ENCODE peak calls at places on chromosomes 12 and 14, in five cellular contexts. One of them, this sample, is unnamed.
A peak's percentile ranks its signal among the peaks of the same experiment; 100 is the strongest.

GRCh38 chr14:99720941-99721791 is 37.1 kb downstream of the CYP46A1 start:
- DNase-seq in HepG2: no peak
- DNase-seq in K562: no peak
- DNase-seq in GM12878: no peak
- DNase-seq in GM12891: no peak
- DNase-seq in this sample: no peak

GRCh38 chr14:100165376-100165775 is 5.9 kb upstream of the DEGS2 start:
- DNase-seq in HepG2: no peak
- DNase-seq in GM12891: no peak
- DNase-seq in K562: no peak
- DNase-seq in GM12878: no peak
- DNase-seq in this sample: no peak

GRCh38 chr12:68080577-68080976 is 79.0 kb downstream of the IFNG start:
- DNase-seq in HepG2: no peak
- DNase-seq in K562: no peak
- DNase-seq in GM12891: no peak
- DNase-seq in GM12878: no peak
- DNase-seq in this sample: no peak

GRCh38 chr14:101404426-101405170 is 156.7 kb upstream of the DIO3 start:
- DNase-seq in GM12891: no peak
- DNase-seq in K562: no peak
- DNase-seq in GM12878: no peak
- DNase-seq in HepG2: no peak
- DNase-seq in this sample: no peak

GRCh38 chr12:124498870-124499753 is 68.3 kb downstream of the NCOR2 start:
- DNase-seq in GM12878: no peak
- DNase-seq in HepG2: no peak
- DNase-seq in K562: no peak
- DNase-seq in GM12891: no peak
- DNase-seq in this sample: no peak

GRCh38 chr12:100799770-100800169 is 5.2 kb downstream of the ANO4 start:
- DNase-seq in HepG2: no peak
- DNase-seq in GM12878: no peak
- DNase-seq in K562: no peak
- DNase-seq in GM12891: no peak
- DNase-seq in this sample: no peak

GRCh38 chr12:57223191-57224165 is 6.0 kb upstream of the SHMT2 start:
- DNase-seq in K562: no peak
- DNase-seq in GM12891: no peak
- DNase-seq in HepG2: no peak
- DNase-seq in GM12878: no peak
- DNase-seq in this sample: no peak

GRCh38 chr12:54431911-54432814 is 13.1 kb upstream of the ITGA5 start:
- DNase-seq in K562: peak; percentile 71
- DNase-seq in HepG2: no peak
- DNase-seq in GM12891: no peak
- DNase-seq in GM12878: no peak
- DNase-seq in this sample: no peak

GRCh38 chr12:57127101-57127709 is 1.1 kb upstream of the LRP1 start:
- DNase-seq in K562: peak; percentile 73
- DNase-seq in GM12878: no peak
- DNase-seq in HepG2: peak; percentile 84
- DNase-seq in GM12891: no peak
- DNase-seq in this sample: no peak

GRCh38 chr14:101076451-101077220 is 173.1 kb upstream of the RTL1 start:
- DNase-seq in GM12878: no peak
- DNase-seq in HepG2: no peak
- DNase-seq in K562: no peak
- DNase-seq in GM12891: no peak
- DNase-seq in this sample: no peak

GRCh38 chr14:62696261-62696968 is 348.8 kb downstream of the KCNH5 start:
- DNase-seq in GM12891: no peak
- DNase-seq in GM12878: no peak
- DNase-seq in HepG2: peak; percentile 61
- DNase-seq in K562: no peak
- DNase-seq in this sample: no peak

GRCh38 chr12:68334136-68334535 is 2.0 kb upstream of the MDM1 start:
- DNase-seq in GM12891: no peak
- DNase-seq in HepG2: no peak
- DNase-seq in GM12878: peak; percentile 45
- DNase-seq in K562: no peak
- DNase-seq in this sample: no peak

GRCh38 chr12:11827096-11827841 is 177.8 kb downstream of the ETV6 start:
- DNase-seq in GM12891: no peak
- DNase-seq in HepG2: no peak
- DNase-seq in GM12878: no peak
- DNase-seq in K562: peak; percentile 11
- DNase-seq in this sample: no peak

GRCh38 chr12:27973487-27973890 is 956 bp upstream of the PTHLH start:
- DNase-seq in K562: no peak
- DNase-seq in GM12891: no peak
- DNase-seq in HepG2: no peak
- DNase-seq in GM12878: no peak
- DNase-seq in this sample: no peak

GRCh38 chr12:70962226-70962794 is 41.8 kb upstream of the PTPRR start:
- DNase-seq in HepG2: no peak
- DNase-seq in K562: no peak
- DNase-seq in GM12878: no peak
- DNase-seq in GM12891: no peak
- DNase-seq in this sample: no peak

GRCh38 chr12:107459649-107460048 is 225.9 kb upstream of the PWP1 start:
- DNase-seq in GM12878: no peak
- DNase-seq in GM12891: no peak
- DNase-seq in HepG2: no peak
- DNase-seq in K562: no peak
- DNase-seq in this sample: no peak

GRCh38 chr12:10113085-10113484 is 14.3 kb upstream of the CLEC1A start:
- DNase-seq in GM12878: no peak
- DNase-seq in HepG2: no peak
- DNase-seq in K562: no peak
- DNase-seq in GM12891: no peak
- DNase-seq in this sample: no peak

GRCh38 chr14:93906341-93907329 is 20.5 kb upstream of the FAM181A start:
- DNase-seq in GM12878: no peak
- DNase-seq in HepG2: peak; percentile 59
- DNase-seq in GM12891: peak; percentile 77
- DNase-seq in K562: peak; percentile 60
- DNase-seq in this sample: peak; percentile 73

GRCh38 chr12:119180380-119181040 is 1.8 kb downstream of the HSPB8 start:
- DNase-seq in GM12891: no peak
- DNase-seq in HepG2: no peak
- DNase-seq in K562: peak; percentile 20
- DNase-seq in GM12878: no peak
- DNase-seq in this sample: no peak

GRCh38 chr12:72448089-72448488 is 175.9 kb downstream of the TRHDE start:
- DNase-seq in GM12891: no peak
- DNase-seq in GM12878: no peak
- DNase-seq in K562: no peak
- DNase-seq in HepG2: no peak
- DNase-seq in this sample: no peak

GRCh38 chr12:16603265-16603915 is 2.6 kb downstream of the LMO3 start:
- DNase-seq in GM12878: no peak
- DNase-seq in GM12891: no peak
- DNase-seq in HepG2: no peak
- DNase-seq in K562: no peak
- DNase-seq in this sample: no peak

DNA sequence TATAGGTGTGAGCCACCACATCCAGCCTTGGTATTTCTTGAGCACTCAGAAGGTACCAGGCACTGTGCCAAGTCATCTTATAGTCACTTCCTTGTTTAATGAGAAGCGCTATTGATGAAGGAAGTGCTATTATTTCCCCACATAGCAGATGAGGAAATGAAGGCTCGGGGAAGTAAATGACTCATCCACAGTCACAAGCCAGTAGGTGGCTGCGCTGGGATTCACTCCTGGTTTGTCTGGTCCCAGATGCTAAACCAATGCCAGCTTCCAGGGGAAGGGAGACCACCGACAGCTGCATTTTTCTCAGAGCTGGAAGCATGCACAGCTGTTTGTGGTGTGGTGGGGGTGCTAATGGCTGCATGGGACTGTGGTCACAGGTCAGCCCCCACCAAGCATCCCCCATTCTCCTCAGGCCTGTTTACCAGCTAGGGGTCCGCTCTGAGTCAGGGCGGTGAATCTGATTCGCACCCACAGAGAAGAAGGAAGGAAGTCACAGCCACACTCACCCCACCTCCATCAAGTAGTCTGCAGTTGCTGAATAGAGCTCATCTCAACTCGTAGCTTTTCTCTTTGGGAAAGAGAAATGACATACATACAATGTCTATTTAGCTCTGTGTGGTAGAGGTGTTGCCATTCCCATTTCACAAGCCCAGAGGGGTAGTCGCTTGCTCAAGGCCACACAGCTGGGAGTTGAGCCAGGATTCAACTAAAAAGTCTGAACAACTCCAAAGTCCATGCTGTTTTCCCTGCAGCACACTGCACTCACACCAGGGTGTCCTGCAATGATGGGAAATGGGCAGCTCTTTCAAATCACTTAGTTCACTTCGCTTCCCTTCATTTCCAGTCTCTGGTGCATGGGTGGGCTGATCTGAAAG is 6.3 kb upstream of the LTBP2 start:
- DNase-seq in GM12891: no peak
- DNase-seq in HepG2: peak; percentile 90
- DNase-seq in K562: no peak
- DNase-seq in GM12878: no peak
- DNase-seq in this sample: no peak
- TF ChIP-seq POLR2A in GM12891: no peak
- TF ChIP-seq POLR2A in HepG2: no peak
- TF ChIP-seq POLR2A in K562: no peak
- TF ChIP-seq POLR2A in GM12878: no peak
- TF ChIP-seq POLR2A in this sample: no peak

GRCh38 chr12:108525681-108526080 is 10.6 kb downstream of the FICD start:
- DNase-seq in GM12878: no peak
- DNase-seq in HepG2: no peak
- DNase-seq in GM12891: no peak
- DNase-seq in K562: no peak
- DNase-seq in this sample: no peak
- TF ChIP-seq TAF1 in GM12878: no peak
- TF ChIP-seq TAF1 in HepG2: no peak
- TF ChIP-seq TAF1 in GM12891: no peak
- TF ChIP-seq TAF1 in K562: no peak
- TF ChIP-seq TAF1 in this sample: no peak

DNA sequence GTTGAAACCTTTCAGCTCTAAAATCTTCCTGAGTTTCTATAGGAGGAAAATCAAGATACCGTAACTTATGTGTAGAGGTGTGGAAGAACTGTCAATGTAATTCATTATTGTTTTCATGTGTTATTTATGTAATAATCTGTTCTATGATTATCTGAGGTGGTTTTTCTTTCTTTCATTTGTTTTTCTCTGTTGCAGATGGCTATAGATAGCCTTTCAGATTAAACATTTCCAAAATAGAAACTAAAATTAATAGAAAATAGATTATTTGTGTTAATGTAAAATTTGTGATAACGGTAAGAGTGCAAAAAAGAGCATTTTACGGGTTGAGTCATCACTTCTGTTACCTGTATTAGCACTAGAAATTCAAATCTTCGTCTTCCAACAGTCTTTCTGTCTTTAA is 128.8 kb downstream of the SYNE2 start:
- DNase-seq in GM12878: no peak
- DNase-seq in GM12891: no peak
- DNase-seq in HepG2: no peak
- DNase-seq in K562: no peak
- DNase-seq in this sample: no peak
- TF ChIP-seq POLR2AphosphoS5 in GM12878: no peak
- TF ChIP-seq POLR2AphosphoS5 in GM12891: no peak
- TF ChIP-seq POLR2AphosphoS5 in HepG2: no peak
- TF ChIP-seq POLR2AphosphoS5 in K562: no peak
- TF ChIP-seq POLR2AphosphoS5 in this sample: no peak

GRCh38 chr14:51636109-51636508 is 15.6 kb upstream of the FRMD6 start:
- DNase-seq in K562: no peak
- DNase-seq in GM12891: no peak
- DNase-seq in GM12878: no peak
- DNase-seq in HepG2: no peak
- DNase-seq in this sample: no peak
- TF ChIP-seq POLR2A in K562: no peak
- TF ChIP-seq POLR2A in GM12891: no peak
- TF ChIP-seq POLR2A in GM12878: no peak
- TF ChIP-seq POLR2A in HepG2: no peak
- TF ChIP-seq POLR2A in this sample: no peak

DNA sequence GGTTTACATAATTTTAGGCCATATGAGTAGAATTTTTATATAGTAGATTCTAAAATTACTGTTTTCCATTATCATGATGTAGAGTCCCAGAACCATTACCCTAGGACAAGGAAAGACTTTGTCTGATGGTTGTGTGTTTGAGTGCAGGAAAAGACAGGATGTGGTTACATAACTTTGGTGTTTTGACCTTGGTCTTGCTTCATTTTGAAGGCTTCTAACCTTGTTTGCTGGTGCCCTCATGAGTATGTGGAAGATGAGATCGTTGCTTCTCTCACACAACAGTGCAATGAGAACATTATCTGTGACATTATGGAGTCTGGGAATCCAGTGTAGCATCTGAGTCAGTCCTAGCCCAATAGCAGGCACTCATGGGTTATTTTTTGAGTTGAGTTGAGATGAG is 106.2 kb downstream of the IGF1 start:
- DNase-seq in GM12878: no peak
- DNase-seq in GM12891: no peak
- DNase-seq in HepG2: peak; percentile 3
- DNase-seq in K562: no peak
- DNase-seq in this sample: no peak
- TF ChIP-seq TAF1 in GM12878: no peak
- TF ChIP-seq TAF1 in GM12891: no peak
- TF ChIP-seq TAF1 in HepG2: no peak
- TF ChIP-seq TAF1 in K562: no peak
- TF ChIP-seq TAF1 in this sample: no peak

DNA sequence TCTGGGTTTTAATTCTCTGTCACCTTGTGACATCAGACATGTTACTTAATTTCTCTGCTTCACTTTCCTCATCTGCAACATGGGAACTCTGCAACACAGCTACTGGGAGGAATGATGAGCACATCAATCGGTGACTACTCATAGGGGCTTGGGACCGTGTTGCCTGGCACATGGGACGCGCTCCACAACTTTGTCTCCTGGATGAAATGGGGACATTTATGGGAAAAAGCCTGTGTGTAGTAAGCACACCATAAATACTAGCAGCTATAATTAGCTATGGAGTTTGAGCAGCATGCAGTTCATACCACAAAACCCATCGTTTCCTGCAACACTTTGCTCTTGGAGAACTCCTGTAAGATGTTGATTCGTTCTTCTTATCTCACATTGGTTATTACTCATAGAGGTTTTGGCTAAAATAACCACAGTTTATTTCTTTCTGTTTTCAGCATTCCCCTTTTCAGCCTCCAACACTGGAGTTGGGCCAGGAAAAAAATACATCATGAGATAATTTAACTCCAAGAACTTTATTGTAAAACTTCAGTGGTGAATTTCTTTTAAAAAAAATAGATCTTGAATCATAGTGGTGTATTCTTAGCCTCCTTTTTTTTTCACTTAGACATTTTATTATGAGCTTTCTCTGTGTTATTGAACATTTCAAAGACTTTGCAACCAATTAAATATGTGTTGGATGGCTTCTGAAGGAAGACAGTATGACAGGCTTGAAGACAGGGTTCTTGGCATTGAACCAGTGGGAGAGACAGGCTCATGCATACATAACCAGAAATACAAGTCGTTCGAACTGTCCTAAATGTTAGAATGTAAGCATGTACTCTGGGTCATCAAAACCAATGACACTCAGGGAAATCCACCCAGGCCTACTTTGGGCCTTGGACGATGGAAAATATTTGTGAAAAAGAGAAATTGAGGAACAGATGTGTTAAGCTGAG is 72.7 kb downstream of the RIN3 start:
- DNase-seq in GM12878: peak; percentile 76
- DNase-seq in HepG2: no peak
- DNase-seq in GM12891: no peak
- DNase-seq in K562: no peak
- DNase-seq in this sample: no peak
- TF ChIP-seq POLR2AphosphoS5 in GM12878: no peak
- TF ChIP-seq POLR2AphosphoS5 in HepG2: no peak
- TF ChIP-seq POLR2AphosphoS5 in GM12891: no peak
- TF ChIP-seq POLR2AphosphoS5 in K562: no peak
- TF ChIP-seq POLR2AphosphoS5 in this sample: no peak

This sample was measured in GM12892.